ENCODE peak calls at places on chromosome 3, in five cellular contexts. V is esophagus muscularis mucosa, S is suprapubic skin, W is prostate gland, J is gastrocnemius medialis. N is an unnamed sample.

GRCh38 chr3:113242091-113242581 is 30.8 kb downstream of the BOC start:
- DNase-seq in V (no peak), S (no peak), W (no peak), J (no peak), N (no peak)

GRCh38 chr3:80734483-80734882 is 966.7 kb upstream of the ROBO1 start:
- DNase-seq in V (no peak), S (no peak), W (no peak), J (no peak), N (no peak)

GRCh38 chr3:156317457-156317856 is 197.1 kb downstream of the KCNAB1 start:
- DNase-seq in V (no peak), S (no peak), W (no peak), J (no peak), N (no peak)

GRCh38 chr3:115418583-115418982 is 204.7 kb upstream of the GAP43 start:
- DNase-seq in V (no peak), S (no peak), W (no peak), J (no peak), N (no peak)

GRCh38 chr3:100710355-100711198 is 1.3 kb downstream of the TFG start:
- DNase-seq in V (no peak), S (no peak), W (no peak), J (no peak), N (peak; percentile 77)

GRCh38 chr3:114408763-114409162 is 114.9 kb downstream of the TIGIT start:
- DNase-seq in V (no peak), S (no peak), W (no peak), J (no peak), N (no peak)

GRCh38 chr3:72699631-72700030 is 148.6 kb downstream of the SHQ1 start:
- DNase-seq in V (no peak), S (no peak), W (no peak), J (no peak), N (no peak)

GRCh38 chr3:141174683-141175082 is 56.9 kb upstream of the PXYLP1 start:
- DNase-seq in V (no peak), S (no peak), W (no peak), J (no peak), N (no peak)

GRCh38 chr3:8324727-8325126 is 176.9 kb upstream of the LMCD1 start:
- DNase-seq in V (no peak), S (no peak), W (no peak), J (no peak), N (peak; percentile 16)

GRCh38 chr3:10370429-10370828 is 49.5 kb upstream of the SEC13 start:
- DNase-seq in V (no peak), S (no peak), W (no peak), J (no peak), N (no peak)

GRCh38 chr3:41833628-41834027 is 128.3 kb downstream of the ULK4 start:
- DNase-seq in V (no peak), S (no peak), W (no peak), J (no peak), N (no peak)

GRCh38 chr3:15973930-15974329 is 176.2 kb upstream of the ANKRD28 start:
- DNase-seq in V (peak; percentile 55), S (no peak), W (no peak), J (no peak), N (no peak)

DNA sequence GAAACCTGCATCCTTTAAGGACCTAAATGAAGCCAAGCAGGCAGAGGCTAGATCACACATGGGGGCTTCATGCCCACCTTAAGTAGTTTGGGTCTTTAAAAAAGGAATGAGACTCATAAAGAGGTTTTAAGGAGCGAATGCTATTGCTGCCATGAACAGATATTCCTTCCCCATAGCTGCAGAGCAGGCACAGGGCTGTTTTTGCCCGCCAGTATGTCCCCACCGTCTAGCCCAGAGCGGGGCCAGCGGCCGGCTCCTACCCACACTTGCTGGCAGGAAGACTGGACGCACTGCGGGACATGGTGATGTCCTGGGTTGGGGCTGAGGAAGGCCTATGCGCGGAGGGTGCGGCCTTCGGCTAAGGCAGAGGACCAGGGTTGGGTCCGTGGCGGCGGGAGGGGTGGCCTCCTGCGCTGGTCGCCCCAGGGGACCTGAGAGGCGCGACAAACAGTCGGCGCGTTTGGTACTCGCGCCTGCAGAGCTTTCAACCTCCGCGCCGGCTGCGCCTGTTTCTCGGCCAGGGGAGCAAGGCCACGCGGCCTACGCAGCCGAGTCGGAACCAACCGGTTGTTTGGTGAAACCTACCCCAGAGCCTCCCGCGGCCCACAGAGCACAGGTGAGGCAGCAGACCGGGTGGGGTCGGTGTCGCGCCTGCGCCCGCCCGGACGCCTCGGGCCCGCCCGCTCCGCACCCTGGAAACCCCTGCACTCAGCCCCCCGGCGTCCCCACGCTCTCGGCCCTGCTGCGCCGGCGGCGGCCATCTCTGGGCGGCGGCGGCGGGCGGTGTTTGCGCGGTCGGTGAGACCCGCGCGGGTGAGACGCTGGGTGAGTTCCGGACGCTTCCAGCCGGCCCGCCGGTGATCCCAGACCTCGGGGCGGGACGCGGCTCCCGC is at the start of gene FAIM:
- DNase-seq in V (peak; percentile 92), S (peak; percentile 79), W (peak; percentile 56), J (peak; percentile 22), N (peak; percentile 75)
- TF ChIP-seq POLR2A in V (no peak), S (no peak), W (no peak), J (peak; percentile 17), N (peak; percentile 59)

GRCh38 chr3:142353571-142353970 is 94.3 kb downstream of the XRN1 start:
- DNase-seq in V (no peak), S (no peak), W (no peak), J (no peak), N (no peak)

GRCh38 chr3:142354076-142354475 is 93.8 kb downstream of the XRN1 start:
- DNase-seq in V (no peak), S (no peak), W (no peak), J (no peak), N (no peak)

GRCh38 chr3:142348460-142348859 is 99.4 kb downstream of the XRN1 start:
- DNase-seq in V (no peak), S (no peak), W (no peak), J (no peak), N (no peak)
- H3K9me3 ChIP-seq in V (no peaks in the 10 kb centered on the region), S (no peaks in the 10 kb centered on the region), W (no peaks in the 10 kb centered on the region), J (no peaks in the 10 kb centered on the region), N (no peaks in the 10 kb centered on the region)

DNA sequence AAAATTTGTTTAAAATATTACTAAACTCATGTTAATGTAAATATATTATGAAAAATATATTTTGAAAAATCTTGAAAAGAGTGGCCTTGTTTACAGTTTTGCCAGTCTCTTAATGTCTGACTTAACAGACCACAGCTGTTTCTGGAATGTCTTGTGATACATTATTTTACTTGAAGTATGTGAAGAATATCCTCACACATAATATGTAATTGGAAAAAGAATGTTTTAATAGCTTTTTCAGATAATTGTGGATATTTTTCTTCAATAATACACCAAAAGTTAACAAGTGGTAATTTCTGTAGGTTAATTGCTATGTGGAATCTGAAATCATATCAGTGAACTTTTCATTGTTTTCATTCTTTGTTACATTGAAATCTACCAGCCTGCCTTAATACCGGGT is 101.3 kb downstream of the UBE2E2 start:
- DNase-seq in V (no peak), S (no peak), W (no peak), J (no peak), N (no peak)
- TF ChIP-seq CTCF in V (no peak), S (no peak), W (no peak), J (no peak), N (no peak)

DNA sequence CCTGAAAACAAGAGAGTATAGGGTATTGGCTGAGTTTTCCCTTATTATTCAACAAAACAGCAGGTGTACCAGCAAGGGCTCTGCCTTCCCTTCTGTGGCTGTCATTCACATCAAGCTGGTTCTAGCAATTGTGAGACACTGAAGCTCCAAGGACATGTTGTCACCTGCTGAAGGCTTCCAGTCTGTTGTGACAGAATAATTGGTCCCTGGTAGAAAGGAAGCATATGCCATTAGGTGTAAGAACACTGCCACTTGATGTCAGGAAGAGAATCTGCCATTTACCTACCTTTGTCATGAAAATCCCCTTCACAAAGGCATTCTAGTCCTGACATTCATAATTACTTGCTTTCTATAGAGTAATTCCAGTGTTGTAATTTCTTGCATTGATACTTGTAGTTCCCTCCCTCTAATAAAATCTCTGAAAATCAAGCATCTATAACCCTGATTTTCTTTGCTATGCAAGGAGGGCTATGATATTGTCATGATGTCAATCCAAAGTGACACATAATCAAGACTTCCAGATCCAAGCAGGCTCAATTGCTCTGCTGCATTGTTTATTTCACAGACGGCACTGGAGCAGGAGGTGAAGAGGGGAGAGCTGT is 425.1 kb downstream of the RBMS3 start:
- DNase-seq in V (no peak), S (no peak), W (no peak), J (no peak), N (no peak)
- TF ChIP-seq POLR2A in V (no peak), S (no peak), W (no peak), J (no peak), N (no peak)

DNA sequence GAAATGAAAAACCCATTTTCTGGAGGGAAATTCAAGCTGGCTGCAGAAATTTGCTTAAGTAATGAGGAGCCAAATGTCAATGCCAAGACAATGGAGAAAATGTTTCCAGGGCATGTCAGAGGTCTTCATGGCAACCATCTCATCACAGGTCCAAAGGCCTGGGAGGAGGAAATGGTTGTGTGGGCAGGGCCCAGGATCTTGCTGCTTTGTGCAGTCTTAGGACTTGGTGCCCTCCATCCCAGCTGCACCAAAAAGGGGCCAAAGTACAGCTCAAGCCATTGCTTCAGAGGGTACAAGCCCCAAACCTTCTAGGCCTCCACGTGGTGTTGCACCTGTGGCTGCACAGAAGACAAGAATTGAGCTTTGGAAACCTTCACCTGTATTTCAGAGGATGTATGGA is 59.3 kb downstream of the POMGNT2 start:
- DNase-seq in V (peak; percentile 10), S (no peak), W (no peak), J (no peak), N (no peak)
- H3K9me3 ChIP-seq in V (peaks cover 38% of the 10 kb centered on the region), S (peaks cover 25% of the 10 kb centered on the region), W (no peaks in the 10 kb centered on the region), J (peaks cover 5% of the 10 kb centered on the region), N (peaks cover 16% of the 10 kb centered on the region)

N was measured in transverse colon.